ENCODE peak calls at places on chromosomes 4 and X, in four cellular contexts. I is H9, D is GM23248, C is PC-3. T is an unnamed sample.

GRCh38 chr4:80931645-80932215 is 98.8 kb upstream of the BMP3 start:
- DNase-seq in D (peak; percentile 4), C (no peak), I (no peak), T (no peak)

GRCh38 chr4:180706766-180707165 is 1536.4 kb upstream of the TENM3 start:
- DNase-seq in C (no peak), I (no peak), D (no peak), T (no peak)

GRCh38 chr4:3767569-3768288 is 1.5 kb downstream of the ADRA2C start:
- DNase-seq in I (peak; percentile 80), D (no peak), C (no peak), T (no peak)

GRCh38 chrX:106397788-106398538 is 213.8 kb upstream of the RADX start:
- DNase-seq in C (peak; percentile 67), I (no peak), D (no peak), T (peak; percentile 13)

GRCh38 chrX:30278365-30278764 is 30.8 kb downstream of the NR0B1 start:
- DNase-seq in D (peak; percentile 59), I (no peak), C (no peak), T (no peak)

GRCh38 chrX:39427492-39428289 is 626.4 kb downstream of the MID1IP1 start:
- DNase-seq in D (peak; percentile 58), C (peak; percentile 15), I (no peak), T (peak; percentile 34)

GRCh38 chrX:54042609-54043010 is 1.7 kb downstream of the PHF8 start:
- DNase-seq in C (peak; percentile 67), I (peak; percentile 59), D (peak; percentile 83), T (peak; percentile 48)

GRCh38 chrX:49892552-49892951 is 13.3 kb downstream of the USP27X start:
- DNase-seq in I (no peak), C (no peak), D (no peak), T (no peak)

GRCh38 chr4:6188687-6189305 is 11.6 kb downstream of the JAKMIP1 start:
- DNase-seq in D (no peak), I (no peak), C (no peak), T (no peak)

GRCh38 chrX:156008915-156009314 is 11.4 kb downstream of the IL9R start:
- DNase-seq in C (no peak), I (no peak), D (no peak), T (no peak)

GRCh38 chrX:1391370-1391706 is 575 bp downstream of the SLC25A6 start:
- DNase-seq in I (no peak), C (peak; percentile 76), D (no peak), T (peak; percentile 81)

GRCh38 chr4:174084542-174084941 is 198.9 kb downstream of the FBXO8 start:
- DNase-seq in C (no peak), I (no peak), D (no peak), T (no peak)

GRCh38 chr4:41940834-41941233 is 5.6 kb downstream of the TMEM33 start:
- DNase-seq in D (no peak), C (peak; percentile 21), I (no peak), T (no peak)

GRCh38 chrX:9788908-9789307 is 2.7 kb downstream of the SHROOM2 start:
- DNase-seq in C (peak; percentile 81), I (no peak), D (peak; percentile 5), T (no peak)

GRCh38 chr4:113452868-113453620 is 308.5 kb downstream of the CAMK2D start:
- DNase-seq in D (no peak), I (peak; percentile 82), C (peak; percentile 13), T (no peak)

GRCh38 chr4:180164799-180165198 is 2078.4 kb upstream of the TENM3 start:
- DNase-seq in C (peak; percentile 27), D (no peak), I (no peak), T (no peak)

GRCh38 chr4:107931775-107932321 is 499 bp downstream of the CYP2U1 start:
- DNase-seq in I (no peak), C (no peak), D (no peak), T (no peak)

GRCh38 chrX:42023122-42023521 is 99.8 kb upstream of the CASK start:
- DNase-seq in D (no peak), I (no peak), C (no peak), T (no peak)

GRCh38 chr4:139764192-139764591 is 98.6 kb downstream of the MGST2 start:
- DNase-seq in I (no peak), D (no peak), C (no peak), T (no peak)

GRCh38 chr4:127781303-127782024 is 658 bp upstream of the HSPA4L start:
- DNase-seq in C (peak; percentile 27), I (no peak), D (peak; percentile 81), T (peak; percentile 42)

GRCh38 chr4:96593422-96593821 is 753.5 kb downstream of the PDHA2 start:
- DNase-seq in C (peak; percentile 1), I (no peak), D (no peak), T (no peak)

DNA sequence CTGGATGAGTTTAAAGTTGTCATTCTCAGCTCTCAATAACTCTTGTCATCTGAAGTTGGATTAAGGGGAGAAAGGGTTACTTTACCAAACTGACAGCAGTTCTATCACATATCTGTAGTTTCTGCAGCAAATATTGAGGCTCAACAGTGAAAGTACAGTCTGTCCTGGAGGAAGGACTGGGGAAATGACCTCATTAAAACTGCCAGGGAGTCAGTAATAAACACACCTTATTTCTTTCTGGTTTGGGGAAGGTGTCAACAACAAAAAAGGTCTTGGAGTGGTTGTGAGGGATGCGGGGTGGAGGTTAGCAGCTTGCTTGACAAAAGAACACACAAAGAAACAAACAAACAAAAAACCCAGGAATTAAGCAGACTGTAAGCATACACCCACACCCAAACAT is 1418.0 kb downstream of the STIM2 start:
- DNase-seq in C (no peak), D (no peak), I (no peak), T (no peak)
- H3K27ac ChIP-seq in C (no peak overlapping the region), D (no peak overlapping the region), I (no peak overlapping the region), T (no peak overlapping the region)

DNA sequence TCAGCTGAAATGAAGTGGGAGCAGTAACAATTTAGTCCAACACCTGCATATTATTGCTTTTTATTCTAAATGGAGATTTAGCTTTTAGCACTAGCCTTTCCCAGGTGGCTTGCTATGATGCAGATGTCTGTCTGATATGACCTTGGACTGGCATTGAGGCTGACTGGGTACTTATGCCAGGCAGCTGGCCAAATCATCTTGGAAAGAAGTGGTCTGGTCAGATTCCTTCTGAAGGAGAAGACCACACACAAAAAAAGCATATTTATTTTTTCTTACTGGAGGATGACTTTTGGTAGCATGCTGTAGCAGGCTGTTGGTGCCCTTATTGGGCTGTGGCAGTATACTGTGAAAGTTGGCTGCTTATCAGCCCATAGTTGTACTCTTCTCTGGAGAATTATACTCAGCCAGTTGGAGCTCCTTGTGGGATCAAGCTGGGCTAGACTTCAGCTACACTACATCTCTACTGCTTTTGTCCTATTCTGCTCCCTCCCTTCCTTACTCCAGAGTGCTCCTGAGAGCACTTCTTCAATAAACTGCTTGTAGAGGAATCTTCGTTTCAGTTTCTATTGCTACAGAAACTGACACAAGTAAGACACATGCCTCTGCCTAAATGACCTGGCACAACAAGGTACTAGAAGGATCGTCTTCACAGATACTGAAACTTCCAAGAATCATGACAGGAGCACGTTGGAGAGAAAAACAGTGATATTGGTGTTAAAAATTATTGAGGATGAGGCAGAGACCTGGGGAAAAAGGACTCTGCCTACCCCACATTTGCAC is 196.8 kb upstream of the RPS6KA3 start:
- DNase-seq in C (no peak), I (no peak), D (no peak), T (no peak)
- H3K27ac ChIP-seq in C (no peak overlapping the region), I (no peak overlapping the region), D (no peak overlapping the region), T (no peak overlapping the region)

GRCh38 chr4:105189855-105190650 is 43.4 kb downstream of the TET2 start:
- DNase-seq in I (no peak), D (no peak), C (no peak), T (no peak)
- H3K27ac ChIP-seq in I (no peak overlapping the region), D (no peak overlapping the region), C (no peak overlapping the region), T (no peak overlapping the region)

DNA sequence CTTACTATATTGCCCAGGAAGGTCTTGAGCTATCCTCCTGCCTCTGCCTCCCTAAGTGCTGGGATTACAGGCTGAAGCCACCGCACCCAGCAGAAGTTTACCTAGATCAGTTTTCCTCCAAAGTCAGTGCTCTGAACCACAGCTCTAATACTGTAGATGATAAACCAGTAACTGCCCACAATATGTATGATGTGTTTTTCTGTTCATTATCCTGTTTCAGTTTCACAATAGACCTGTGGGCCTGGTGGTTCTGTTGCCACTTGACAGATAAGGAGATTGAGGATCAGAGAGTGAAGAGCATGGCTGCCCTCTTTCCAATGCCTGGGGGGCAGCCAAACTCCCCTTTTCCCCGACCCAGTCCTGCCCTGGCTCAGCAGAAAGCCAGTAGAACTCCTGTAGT is 87.0 kb downstream of the EFNB1 start:
- DNase-seq in D (no peak), I (no peak), C (no peak), T (no peak)
- H3K27ac ChIP-seq in D (no peak overlapping the region), I (no peak overlapping the region), C (no peak overlapping the region), T (no peak overlapping the region)

GRCh38 chrX:129115935-129116334 is 407.4 kb downstream of the SMARCA1 start:
- DNase-seq in D (no peak), C (no peak), I (no peak), T (no peak)

GRCh38 chrX:129115104-129115503 is 408.2 kb downstream of the SMARCA1 start:
- DNase-seq in C (peak; percentile 34), D (peak; percentile 16), I (peak; percentile 66), T (peak; percentile 3)

GRCh38 chrX:129116651-129117050 is 406.6 kb downstream of the SMARCA1 start:
- DNase-seq in I (no peak), D (no peak), C (no peak), T (no peak)
- H3K27ac ChIP-seq in I (no peak overlapping the region), D (no peak overlapping the region), C (no peak overlapping the region), T (no peak overlapping the region)

GRCh38 chr4:53497446-53498069 is 93.7 kb downstream of the LNX1 start:
- DNase-seq in D (peak; percentile 76), I (no peak), C (no peak), T (no peak)
- H3K27ac ChIP-seq in D (peak overlapping the region; percentile 22), I (no peak overlapping the region), C (no peak overlapping the region), T (no peak overlapping the region)

GRCh38 chr4:1983846-1984405 is 24.8 kb downstream of the NELFA start:
- DNase-seq in I (no peak), C (no peak), D (no peak), T (no peak)
- H3K27ac ChIP-seq in I (no peak overlapping the region), C (no peak overlapping the region), D (no peak overlapping the region), T (peak overlapping the region; percentile 64)

DNA sequence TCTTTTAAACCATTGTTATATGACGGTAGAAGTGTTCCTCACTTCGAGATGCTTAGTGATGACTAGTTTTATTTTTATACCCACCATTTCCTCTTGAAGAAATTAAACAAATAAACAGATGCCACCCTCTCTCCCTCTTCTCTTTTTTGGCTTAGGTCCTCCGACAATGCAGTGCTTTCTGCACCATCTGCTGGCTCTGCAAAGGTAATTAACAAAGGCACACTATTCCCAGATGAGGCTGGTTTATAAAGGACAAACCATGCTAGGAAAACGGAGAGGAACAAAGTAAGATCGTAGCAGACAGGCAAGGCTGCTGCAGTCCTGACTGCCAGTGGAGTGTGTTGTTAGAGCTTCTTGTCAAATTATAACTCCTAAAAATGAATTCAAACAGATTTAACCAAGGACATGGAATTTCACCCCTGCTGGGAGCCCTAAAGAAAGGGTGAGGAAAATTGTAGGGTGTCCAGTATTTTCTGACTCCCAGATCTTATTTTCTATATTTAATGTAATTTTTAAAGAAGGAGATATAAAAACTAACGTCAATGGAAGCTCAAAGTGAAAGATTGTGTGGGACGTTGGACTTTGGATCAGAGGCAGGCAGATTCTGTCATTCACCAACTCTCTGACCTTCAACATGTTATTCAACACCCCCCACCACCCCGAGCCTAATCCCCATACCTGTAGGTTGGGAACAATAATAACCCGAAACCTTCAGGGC is 142.1 kb downstream of the CPEB2 start:
- DNase-seq in I (no peak), C (no peak), D (no peak), T (no peak)
- H3K27ac ChIP-seq in I (no peak overlapping the region), C (no peak overlapping the region), D (no peak overlapping the region), T (no peak overlapping the region)